ENCODE peak calls at places on chromosomes 1 and 21, in eight cellular contexts. One of them, this sample, is unnamed.

GRCh38 chr1:43931711-43932660 is 1.6 kb upstream of the ARTN start:
- DNase-seq in HFF-Myc: no peak
- DNase-seq in left ventricle myocardium inferior: no peak
- DNase-seq in brain microvascular endothelial cell: no peak
- DNase-seq in fibroblast of the aortic adventitia: no peak
- DNase-seq in fibroblast of mammary gland: no peak
- DNase-seq in IMR-90: no peak
- DNase-seq in transverse colon: no peak
- DNase-seq in this sample: no peak

GRCh38 chr1:44119525-44119924 is 904 bp downstream of the KLF17 start:
- DNase-seq in HFF-Myc: no peak
- DNase-seq in left ventricle myocardium inferior: no peak
- DNase-seq in brain microvascular endothelial cell: no peak
- DNase-seq in fibroblast of the aortic adventitia: no peak
- DNase-seq in fibroblast of mammary gland: no peak
- DNase-seq in IMR-90: no peak
- DNase-seq in transverse colon: no peak
- DNase-seq in this sample: no peak

GRCh38 chr1:162627662-162628296 is 4.5 kb upstream of the DDR2 start:
- DNase-seq in HFF-Myc: no peak
- DNase-seq in left ventricle myocardium inferior: no peak
- DNase-seq in brain microvascular endothelial cell: peak
- DNase-seq in fibroblast of the aortic adventitia: peak
- DNase-seq in fibroblast of mammary gland: peak
- DNase-seq in IMR-90: peak
- DNase-seq in transverse colon: no peak
- DNase-seq in this sample: no peak

GRCh38 chr1:164688791-164689190 is 129.8 kb downstream of the PBX1 start:
- DNase-seq in HFF-Myc: no peak
- DNase-seq in left ventricle myocardium inferior: no peak
- DNase-seq in brain microvascular endothelial cell: no peak
- DNase-seq in fibroblast of the aortic adventitia: no peak
- DNase-seq in fibroblast of mammary gland: no peak
- DNase-seq in IMR-90: no peak
- DNase-seq in transverse colon: no peak
- DNase-seq in this sample: no peak

GRCh38 chr1:36137776-36138175 is 11.5 kb downstream of the TRAPPC3 start:
- DNase-seq in HFF-Myc: no peak
- DNase-seq in left ventricle myocardium inferior: no peak
- DNase-seq in brain microvascular endothelial cell: no peak
- DNase-seq in fibroblast of the aortic adventitia: no peak
- DNase-seq in fibroblast of mammary gland: no peak
- DNase-seq in IMR-90: no peak
- DNase-seq in transverse colon: no peak
- DNase-seq in this sample: no peak

GRCh38 chr1:172220376-172220775 is 200.1 kb upstream of the C1orf105 start:
- DNase-seq in HFF-Myc: no peak
- DNase-seq in left ventricle myocardium inferior: no peak
- DNase-seq in brain microvascular endothelial cell: no peak
- DNase-seq in fibroblast of the aortic adventitia: no peak
- DNase-seq in fibroblast of mammary gland: no peak
- DNase-seq in IMR-90: no peak
- DNase-seq in transverse colon: no peak
- DNase-seq in this sample: no peak

GRCh38 chr1:88655685-88656299 is 28.3 kb upstream of the PKN2 start:
- DNase-seq in HFF-Myc: no peak
- DNase-seq in left ventricle myocardium inferior: no peak
- DNase-seq in brain microvascular endothelial cell: no peak
- DNase-seq in fibroblast of the aortic adventitia: peak
- DNase-seq in fibroblast of mammary gland: peak
- DNase-seq in IMR-90: peak
- DNase-seq in transverse colon: no peak
- DNase-seq in this sample: peak

GRCh38 chr1:27650527-27651175 is 15.7 kb upstream of the FGR start:
- DNase-seq in HFF-Myc: no peak
- DNase-seq in left ventricle myocardium inferior: no peak
- DNase-seq in brain microvascular endothelial cell: peak
- DNase-seq in fibroblast of the aortic adventitia: peak
- DNase-seq in fibroblast of mammary gland: peak
- DNase-seq in IMR-90: peak
- DNase-seq in transverse colon: no peak
- DNase-seq in this sample: no peak

GRCh38 chr1:214993419-214993818 is 89.1 kb upstream of the KCNK2 start:
- DNase-seq in HFF-Myc: peak
- DNase-seq in left ventricle myocardium inferior: no peak
- DNase-seq in brain microvascular endothelial cell: no peak
- DNase-seq in fibroblast of the aortic adventitia: peak
- DNase-seq in fibroblast of mammary gland: peak
- DNase-seq in IMR-90: peak
- DNase-seq in transverse colon: no peak
- DNase-seq in this sample: no peak

GRCh38 chr1:219416598-219417238 is 196.2 kb downstream of the ZC3H11B start:
- DNase-seq in HFF-Myc: peak
- DNase-seq in left ventricle myocardium inferior: peak
- DNase-seq in brain microvascular endothelial cell: peak
- DNase-seq in fibroblast of the aortic adventitia: peak
- DNase-seq in fibroblast of mammary gland: peak
- DNase-seq in IMR-90: peak
- DNase-seq in transverse colon: peak
- DNase-seq in this sample: no peak

GRCh38 chr1:193707271-193708015 is 521.0 kb upstream of the B3GALT2 start:
- DNase-seq in HFF-Myc: no peak
- DNase-seq in left ventricle myocardium inferior: no peak
- DNase-seq in brain microvascular endothelial cell: no peak
- DNase-seq in fibroblast of the aortic adventitia: no peak
- DNase-seq in fibroblast of mammary gland: peak
- DNase-seq in IMR-90: peak
- DNase-seq in transverse colon: no peak
- DNase-seq in this sample: peak

GRCh38 chr1:153572569-153573015 is 6.9 kb upstream of the S100A2 start:
- DNase-seq in HFF-Myc: peak
- DNase-seq in left ventricle myocardium inferior: peak
- DNase-seq in brain microvascular endothelial cell: peak
- DNase-seq in fibroblast of the aortic adventitia: peak
- DNase-seq in fibroblast of mammary gland: peak
- DNase-seq in IMR-90: peak
- DNase-seq in transverse colon: peak
- DNase-seq in this sample: peak

GRCh38 chr1:3886691-3887090 is 13.4 kb downstream of the C1orf174 start:
- DNase-seq in HFF-Myc: no peak
- DNase-seq in left ventricle myocardium inferior: no peak
- DNase-seq in brain microvascular endothelial cell: no peak
- DNase-seq in fibroblast of the aortic adventitia: no peak
- DNase-seq in fibroblast of mammary gland: no peak
- DNase-seq in IMR-90: no peak
- DNase-seq in transverse colon: no peak
- DNase-seq in this sample: no peak

GRCh38 chr1:109792056-109792831 is 28.5 kb upstream of the EPS8L3 start:
- DNase-seq in HFF-Myc: peak
- DNase-seq in left ventricle myocardium inferior: peak
- DNase-seq in brain microvascular endothelial cell: peak
- DNase-seq in fibroblast of the aortic adventitia: peak
- DNase-seq in fibroblast of mammary gland: peak
- DNase-seq in IMR-90: peak
- DNase-seq in transverse colon: peak
- DNase-seq in this sample: peak

GRCh38 chr1:46406881-46407608 is 12.9 kb downstream of the FAAH start:
- DNase-seq in HFF-Myc: no peak
- DNase-seq in left ventricle myocardium inferior: no peak
- DNase-seq in brain microvascular endothelial cell: no peak
- DNase-seq in fibroblast of the aortic adventitia: no peak
- DNase-seq in fibroblast of mammary gland: no peak
- DNase-seq in IMR-90: no peak
- DNase-seq in transverse colon: no peak
- DNase-seq in this sample: no peak

GRCh38 chr1:59972216-59972924 is 45.8 kb upstream of the CYP2J2 start:
- DNase-seq in HFF-Myc: no peak
- DNase-seq in left ventricle myocardium inferior: no peak
- DNase-seq in brain microvascular endothelial cell: no peak
- DNase-seq in fibroblast of the aortic adventitia: peak
- DNase-seq in fibroblast of mammary gland: peak
- DNase-seq in IMR-90: peak
- DNase-seq in transverse colon: no peak
- DNase-seq in this sample: no peak

GRCh38 chr1:183859865-183860264 is 54.9 kb downstream of the RGL1 start:
- DNase-seq in HFF-Myc: no peak
- DNase-seq in left ventricle myocardium inferior: no peak
- DNase-seq in brain microvascular endothelial cell: no peak
- DNase-seq in fibroblast of the aortic adventitia: peak
- DNase-seq in fibroblast of mammary gland: peak
- DNase-seq in IMR-90: no peak
- DNase-seq in transverse colon: no peak
- DNase-seq in this sample: peak

GRCh38 chr1:244583358-244583757 is 69.6 kb upstream of the DESI2 start:
- DNase-seq in HFF-Myc: no peak
- DNase-seq in left ventricle myocardium inferior: no peak
- DNase-seq in brain microvascular endothelial cell: no peak
- DNase-seq in fibroblast of the aortic adventitia: no peak
- DNase-seq in fibroblast of mammary gland: no peak
- DNase-seq in IMR-90: no peak
- DNase-seq in transverse colon: no peak
- DNase-seq in this sample: no peak

GRCh38 chr1:39488012-39488545 is 3.4 kb upstream of the BMP8A start:
- DNase-seq in HFF-Myc: no peak
- DNase-seq in left ventricle myocardium inferior: no peak
- DNase-seq in brain microvascular endothelial cell: no peak
- DNase-seq in fibroblast of the aortic adventitia: no peak
- DNase-seq in fibroblast of mammary gland: no peak
- DNase-seq in IMR-90: no peak
- DNase-seq in transverse colon: no peak
- DNase-seq in this sample: no peak

GRCh38 chr1:81052162-81052561 is 748.6 kb upstream of the ADGRL2 start:
- DNase-seq in HFF-Myc: no peak
- DNase-seq in left ventricle myocardium inferior: no peak
- DNase-seq in brain microvascular endothelial cell: no peak
- DNase-seq in fibroblast of the aortic adventitia: no peak
- DNase-seq in fibroblast of mammary gland: no peak
- DNase-seq in IMR-90: no peak
- DNase-seq in transverse colon: no peak
- DNase-seq in this sample: no peak

GRCh38 chr1:161390559-161390858 is 22.8 kb upstream of the CFAP126 start:
- DNase-seq in HFF-Myc: no peak
- DNase-seq in left ventricle myocardium inferior: no peak
- DNase-seq in brain microvascular endothelial cell: no peak
- DNase-seq in fibroblast of the aortic adventitia: no peak
- DNase-seq in fibroblast of mammary gland: no peak
- DNase-seq in IMR-90: peak
- DNase-seq in transverse colon: no peak
- DNase-seq in this sample: no peak

GRCh38 chr1:53519412-53519811 is 60.2 kb downstream of the DMRTB1 start:
- DNase-seq in HFF-Myc: no peak
- DNase-seq in left ventricle myocardium inferior: no peak
- DNase-seq in brain microvascular endothelial cell: no peak
- DNase-seq in fibroblast of the aortic adventitia: peak
- DNase-seq in fibroblast of mammary gland: no peak
- DNase-seq in IMR-90: no peak
- DNase-seq in transverse colon: no peak
- DNase-seq in this sample: no peak

GRCh38 chr1:202244841-202245261 is 51.3 kb downstream of the LGR6 start:
- DNase-seq in HFF-Myc: no peak
- DNase-seq in left ventricle myocardium inferior: no peak
- DNase-seq in brain microvascular endothelial cell: no peak
- DNase-seq in fibroblast of the aortic adventitia: no peak
- DNase-seq in fibroblast of mammary gland: no peak
- DNase-seq in IMR-90: no peak
- DNase-seq in transverse colon: no peak
- DNase-seq in this sample: no peak

GRCh38 chr21:41769521-41769920 is 2.7 kb upstream of the RIPK4 start:
- DNase-seq in HFF-Myc: no peak
- DNase-seq in left ventricle myocardium inferior: no peak
- DNase-seq in brain microvascular endothelial cell: no peak
- DNase-seq in fibroblast of the aortic adventitia: no peak
- DNase-seq in fibroblast of mammary gland: no peak
- DNase-seq in IMR-90: no peak
- DNase-seq in transverse colon: no peak
- DNase-seq in this sample: no peak

GRCh38 chr21:41769106-41769505 is 2.3 kb upstream of the RIPK4 start:
- DNase-seq in HFF-Myc: no peak
- DNase-seq in left ventricle myocardium inferior: no peak
- DNase-seq in brain microvascular endothelial cell: no peak
- DNase-seq in fibroblast of the aortic adventitia: no peak
- DNase-seq in fibroblast of mammary gland: no peak
- DNase-seq in IMR-90: no peak
- DNase-seq in transverse colon: no peak
- DNase-seq in this sample: no peak

GRCh38 chr21:41769933-41770332 is 3.1 kb upstream of the RIPK4 start:
- DNase-seq in HFF-Myc: no peak
- DNase-seq in left ventricle myocardium inferior: no peak
- DNase-seq in brain microvascular endothelial cell: no peak
- DNase-seq in fibroblast of the aortic adventitia: no peak
- DNase-seq in fibroblast of mammary gland: no peak
- DNase-seq in IMR-90: no peak
- DNase-seq in transverse colon: peak
- DNase-seq in this sample: no peak

GRCh38 chr21:41767606-41768370 is 936 bp upstream of the RIPK4 start:
- DNase-seq in HFF-Myc: no peak
- DNase-seq in left ventricle myocardium inferior: no peak
- DNase-seq in brain microvascular endothelial cell: no peak
- DNase-seq in fibroblast of the aortic adventitia: peak
- DNase-seq in fibroblast of mammary gland: no peak
- DNase-seq in IMR-90: peak
- DNase-seq in transverse colon: no peak
- DNase-seq in this sample: no peak

GRCh38 chr21:41768371-41769042 is 1.7 kb upstream of the RIPK4 start:
- DNase-seq in HFF-Myc: no peak
- DNase-seq in left ventricle myocardium inferior: no peak
- DNase-seq in brain microvascular endothelial cell: peak
- DNase-seq in fibroblast of the aortic adventitia: peak
- DNase-seq in fibroblast of mammary gland: peak
- DNase-seq in IMR-90: peak
- DNase-seq in transverse colon: peak
- DNase-seq in this sample: no peak
- H3K4me3 ChIP-seq in HFF-Myc: peak
- H3K4me3 ChIP-seq in left ventricle myocardium inferior: peak
- H3K4me3 ChIP-seq in brain microvascular endothelial cell: peak
- H3K4me3 ChIP-seq in fibroblast of the aortic adventitia: peak
- H3K4me3 ChIP-seq in fibroblast of mammary gland: peak
- H3K4me3 ChIP-seq in IMR-90: peak
- H3K4me3 ChIP-seq in transverse colon: peak
- H3K4me3 ChIP-seq in this sample: peak

GRCh38 chr1:155173478-155174333 is at the start of gene TRIM46:
- DNase-seq in HFF-Myc: no peak
- DNase-seq in left ventricle myocardium inferior: no peak
- DNase-seq in brain microvascular endothelial cell: peak
- DNase-seq in fibroblast of the aortic adventitia: peak
- DNase-seq in fibroblast of mammary gland: peak
- DNase-seq in IMR-90: peak
- DNase-seq in transverse colon: peak
- DNase-seq in this sample: no peak
- TF ChIP-seq CTCF in HFF-Myc: no peak
- TF ChIP-seq CTCF in left ventricle myocardium inferior: peak
- TF ChIP-seq CTCF in brain microvascular endothelial cell: no peak
- TF ChIP-seq CTCF in fibroblast of the aortic adventitia: no peak
- TF ChIP-seq CTCF in fibroblast of mammary gland: no peak
- TF ChIP-seq CTCF in IMR-90: no peak
- TF ChIP-seq CTCF in transverse colon: peak
- TF ChIP-seq CTCF in this sample: no peak

GRCh38 chr21:44423312-44423821 is 31.9 kb upstream of the LRRC3 start:
- DNase-seq in HFF-Myc: no peak
- DNase-seq in left ventricle myocardium inferior: peak
- DNase-seq in brain microvascular endothelial cell: no peak
- DNase-seq in fibroblast of the aortic adventitia: no peak
- DNase-seq in fibroblast of mammary gland: no peak
- DNase-seq in IMR-90: no peak
- DNase-seq in transverse colon: no peak
- DNase-seq in this sample: no peak
- H3K4me3 ChIP-seq in HFF-Myc: no peak
- H3K4me3 ChIP-seq in left ventricle myocardium inferior: no peak
- H3K4me3 ChIP-seq in brain microvascular endothelial cell: no peak
- H3K4me3 ChIP-seq in fibroblast of the aortic adventitia: no peak
- H3K4me3 ChIP-seq in fibroblast of mammary gland: no peak
- H3K4me3 ChIP-seq in IMR-90: no peak
- H3K4me3 ChIP-seq in transverse colon: no peak
- H3K4me3 ChIP-seq in this sample: no peak

GRCh38 chr1:14304381-14304865 is 294.1 kb upstream of the KAZN start:
- DNase-seq in HFF-Myc: no peak
- DNase-seq in left ventricle myocardium inferior: no peak
- DNase-seq in brain microvascular endothelial cell: no peak
- DNase-seq in fibroblast of the aortic adventitia: peak
- DNase-seq in fibroblast of mammary gland: peak
- DNase-seq in IMR-90: peak
- DNase-seq in transverse colon: no peak
- DNase-seq in this sample: peak
- TF ChIP-seq CTCF in HFF-Myc: no peak
- TF ChIP-seq CTCF in left ventricle myocardium inferior: no peak
- TF ChIP-seq CTCF in brain microvascular endothelial cell: no peak
- TF ChIP-seq CTCF in fibroblast of the aortic adventitia: no peak
- TF ChIP-seq CTCF in fibroblast of mammary gland: no peak
- TF ChIP-seq CTCF in IMR-90: no peak
- TF ChIP-seq CTCF in transverse colon: no peak
- TF ChIP-seq CTCF in this sample: no peak